ENCODE peak calls at places on chromosomes 16 and 17, in five cellular contexts. I is stimulated activated naive B cell treated with anti-CD40 and anti-IgM and Interleukin-4, amounts not matched to agents 10 μg/mL and 1 μg/mL and 100 μg/mL, for 72 hours; X is activated gamma-delta T cell treated with anti-CD3 and anti-CD28 coated beads, Interleukin-2, amount 50 U/mL, for 16 hours; N is nephron progenitor cell; W is Calu3. E is an unnamed sample.

GRCh38 chr16:60991886-60992285 is 1044.4 kb downstream of the CDH8 start:
- DNase-seq in I (no peak), X (no peak), N (no peak), W (no peak), E (no peak)

GRCh38 chr16:57798953-57799618 is 3.2 kb downstream of the KIFC3 start:
- DNase-seq in I (no peak), X (no peak), N (no peak), W (no peak), E (no peak)

GRCh38 chr17:31695456-31696090 is 163.5 kb downstream of the COPRS start:
- DNase-seq in I (no peak), X (no peak), N (no peak), W (no peak), E (no peak)

GRCh38 chr17:70343134-70343533 is 173.8 kb downstream of the KCNJ2 start:
- DNase-seq in I (no peak), X (no peak), N (no peak), W (no peak), E (no peak)

GRCh38 chr16:253833-254232 is 19.2 kb downstream of the FAM234A start:
- DNase-seq in I (no peak), X (no peak), N (no peak), W (no peak), E (no peak)

GRCh38 chr16:71852561-71852960 is 6.8 kb downstream of the ATXN1L start:
- DNase-seq in I (no peak), X (no peak), N (no peak), W (no peak), E (no peak)

GRCh38 chr17:75704963-75705875 is 16.0 kb upstream of the ITGB4 start:
- DNase-seq in I (no peak), X (no peak), N (no peak), W (no peak), E (no peak)

GRCh38 chr16:28863929-28864886 is 565 bp downstream of the SH2B1 start:
- DNase-seq in I (no peak), X (no peak), N (peak), W (peak), E (no peak)

GRCh38 chr17:78716814-78717393 is 65.2 kb downstream of the CYTH1 start:
- DNase-seq in I (no peak), X (no peak), N (no peak), W (peak), E (peak)

GRCh38 chr16:50559804-50560514 is 11.8 kb downstream of the NKD1 start:
- DNase-seq in I (no peak), X (no peak), N (no peak), W (no peak), E (no peak)

GRCh38 chr17:78204387-78205123 is 9.5 kb upstream of the BIRC5 start:
- DNase-seq in I (no peak), X (no peak), N (no peak), W (no peak), E (no peak)

GRCh38 chr16:69932691-69933392 is 18.3 kb upstream of the CLEC18A start:
- DNase-seq in I (no peak), X (no peak), N (no peak), W (no peak), E (no peak)

GRCh38 chr17:21186399-21187187 is 27.4 kb downstream of the TMEM11 start:
- DNase-seq in I (no peak), X (no peak), N (no peak), W (no peak), E (no peak)

GRCh38 chr16:21116148-21116693 is 34.4 kb downstream of the DNAH3 start:
- DNase-seq in I (peak), X (no peak), N (no peak), W (no peak), E (no peak)

GRCh38 chr16:57882797-57883196 is 80.5 kb upstream of the KIFC3 start:
- DNase-seq in I (no peak), X (no peak), N (no peak), W (no peak), E (no peak)

GRCh38 chr17:77770331-77771105 is 188.0 kb upstream of the TNRC6C start:
- DNase-seq in I (no peak), X (no peak), N (no peak), W (no peak), E (no peak)

GRCh38 chr17:61150686-61151299 is 248.8 kb upstream of the TBX2 start:
- DNase-seq in I (no peak), X (no peak), N (no peak), W (no peak), E (no peak)